ENCODE peak calls at places on chromosome 15, in six cellular contexts. R is transverse colon; S is CD8-positive, alpha-beta T cell; N is tibial artery; V is IMR-90; T is ascending aorta. J is an unnamed sample. For H3K4me1, the result is how much of the 10 kb centered on the place peaks cover.

GRCh38 chr15:48630245-48630644 is 15.3 kb downstream of the FBN1 start:
- DNase-seq in R (no peak), S (no peak), N (no peak), V (no peak), T (no peak), J (no peak)

GRCh38 chr15:46151786-46152185 is 517.0 kb downstream of the SQOR start:
- DNase-seq in R (no peak), S (no peak), N (no peak), V (peak), T (no peak), J (no peak)

GRCh38 chr15:70214266-70214665 is 116.5 kb upstream of the TLE3 start:
- DNase-seq in R (no peak), S (no peak), N (no peak), V (no peak), T (no peak), J (no peak)

GRCh38 chr15:27683126-27683525 is 416.0 kb downstream of the OCA2 start:
- DNase-seq in R (no peak), S (no peak), N (no peak), V (no peak), T (no peak), J (no peak)

GRCh38 chr15:31977812-31978662 is 52.3 kb upstream of the CHRNA7 start:
- DNase-seq in R (peak), S (peak), N (no peak), V (peak), T (no peak), J (peak)

GRCh38 chr15:101255615-101256350 is 3.9 kb upstream of the CHSY1 start:
- DNase-seq in R (no peak), S (no peak), N (no peak), V (peak), T (no peak), J (no peak)

GRCh38 chr15:82846621-82847020 is 37.2 kb downstream of the WHAMM start:
- DNase-seq in R (no peak), S (no peak), N (no peak), V (no peak), T (no peak), J (no peak)

GRCh38 chr15:78265752-78266224 is 1.4 kb downstream of the DNAJA4 start:
- DNase-seq in R (no peak), S (no peak), N (no peak), V (peak), T (no peak), J (no peak)

GRCh38 chr15:63481105-63481810 is 23.1 kb upstream of the USP3 start:
- DNase-seq in R (no peak), S (no peak), N (no peak), V (peak), T (no peak), J (no peak)

GRCh38 chr15:34760909-34761308 is 6.1 kb upstream of the GJD2 start:
- DNase-seq in R (no peak), S (no peak), N (no peak), V (no peak), T (no peak), J (no peak)

GRCh38 chr15:60757273-60757672 is 278.3 kb upstream of the ICE2 start:
- DNase-seq in R (no peak), S (no peak), N (no peak), V (no peak), T (no peak), J (no peak)

GRCh38 chr15:29129221-29129620 is 140.4 kb downstream of the NSMCE3 start:
- DNase-seq in R (no peak), S (no peak), N (no peak), V (no peak), T (no peak), J (peak)

GRCh38 chr15:38895326-38896282 is 331.0 kb upstream of the RASGRP1 start:
- DNase-seq in R (no peak), S (no peak), N (no peak), V (peak), T (no peak), J (no peak)

GRCh38 chr15:100671858-100672543 is 69.6 kb downstream of the ASB7 start:
- DNase-seq in R (no peak), S (no peak), N (no peak), V (peak), T (no peak), J (no peak)

GRCh38 chr15:39084683-39085530 is 496.0 kb upstream of the THBS1 start:
- DNase-seq in R (peak), S (no peak), N (no peak), V (peak), T (no peak), J (no peak)

GRCh38 chr15:94526071-94526689 is 294.8 kb downstream of the MCTP2 start:
- DNase-seq in R (no peak), S (no peak), N (no peak), V (no peak), T (no peak), J (no peak)

GRCh38 chr15:64000183-64000710 is 46.0 kb downstream of the DAPK2 start:
- DNase-seq in R (no peak), S (no peak), N (no peak), V (no peak), T (no peak), J (no peak)

GRCh38 chr15:81308260-81308659 is 15.7 kb downstream of the STARD5 start:
- DNase-seq in R (no peak), S (no peak), N (no peak), V (no peak), T (no peak), J (no peak)

GRCh38 chr15:79610021-79610420 is 177.9 kb downstream of the MINAR1 start:
- DNase-seq in R (no peak), S (no peak), N (no peak), V (no peak), T (no peak), J (no peak)

GRCh38 chr15:47184405-47185221 is 532.7 kb upstream of the SEMA6D start:
- DNase-seq in R (no peak), S (no peak), N (no peak), V (peak), T (no peak), J (peak)

GRCh38 chr15:101504373-101504772 is 14.9 kb upstream of the PCSK6 start:
- DNase-seq in R (no peak), S (no peak), N (no peak), V (no peak), T (no peak), J (no peak)

GRCh38 chr15:98787936-98788757 is 139.8 kb downstream of the IGF1R start:
- DNase-seq in R (peak), S (no peak), N (no peak), V (peak), T (no peak), J (no peak)

GRCh38 chr15:82714026-82714425 is 4.4 kb upstream of the AP3B2 start:
- DNase-seq in R (no peak), S (no peak), N (no peak), V (no peak), T (no peak), J (no peak)

GRCh38 chr15:101505610-101506337 is 16.3 kb upstream of the PCSK6 start:
- DNase-seq in R (no peak), S (no peak), N (no peak), V (no peak), T (no peak), J (no peak)

GRCh38 chr15:89888214-89888804 is 5.5 kb downstream of the AP3S2 start:
- DNase-seq in R (peak), S (no peak), N (no peak), V (peak), T (no peak), J (no peak)

GRCh38 chr15:80804970-80805495 is 25.9 kb downstream of the CEMIP start:
- DNase-seq in R (no peak), S (no peak), N (no peak), V (no peak), T (no peak), J (no peak)

GRCh38 chr15:44598892-44599291 is 61.9 kb downstream of the EIF3J start:
- DNase-seq in R (no peak), S (no peak), N (no peak), V (peak), T (no peak), J (no peak)

GRCh38 chr15:51403946-51404695 is 62.7 kb downstream of the GLDN start:
- DNase-seq in R (no peak), S (no peak), N (no peak), V (no peak), T (no peak), J (no peak)

GRCh38 chr15:88800026-88800425 is 3.2 kb upstream of the ACAN start:
- DNase-seq in R (no peak), S (no peak), N (no peak), V (peak), T (no peak), J (no peak)

GRCh38 chr15:69623521-69624513 is 171.2 kb downstream of the RPLP1 start:
- DNase-seq in R (no peak), S (no peak), N (no peak), V (no peak), T (no peak), J (no peak)

GRCh38 chr15:57041416-57041815 is 123.0 kb downstream of the TCF12 start:
- DNase-seq in R (no peak), S (no peak), N (no peak), V (no peak), T (no peak), J (no peak)

GRCh38 chr15:65334586-65335231 is 30.2 kb downstream of the RNU5B-1 start:
- DNase-seq in R (no peak), S (no peak), N (no peak), V (no peak), T (no peak), J (no peak)
- H3K4me1 ChIP-seq in R (under half), S (under half), N (under half), V (under half), T (under half), J (under half)

DNA sequence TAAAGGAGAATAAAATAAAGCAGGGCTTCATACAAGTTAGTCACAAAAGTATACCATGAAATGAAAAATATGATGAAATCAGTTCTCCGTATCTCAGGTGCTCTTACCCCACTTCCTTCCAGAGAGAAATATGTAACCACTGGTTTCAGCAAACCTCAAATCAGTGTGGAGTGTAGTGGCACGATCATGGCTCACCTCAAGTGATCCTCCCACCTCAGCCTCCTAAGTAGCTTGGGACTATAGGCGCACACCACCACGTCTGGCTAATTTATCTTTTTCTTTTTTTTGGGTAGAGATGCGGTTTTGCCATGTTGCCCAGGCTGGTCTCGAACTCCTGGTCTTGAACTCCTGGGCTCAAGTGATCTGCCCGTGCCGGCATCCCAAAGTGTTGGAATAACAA is 24.2 kb downstream of the DENND4A start:
- DNase-seq in R (no peak), S (no peak), N (no peak), V (no peak), T (no peak), J (no peak)
- TF ChIP-seq CTCF in R (no peak), S (no peak), N (no peak), V (no peak), T (no peak), J (no peak)

GRCh38 chr15:74461847-74462511 is 1.0 kb upstream of the UBL7 start:
- DNase-seq in R (no peak), S (no peak), N (no peak), V (no peak), T (no peak), J (no peak)
- H3K27ac ChIP-seq in R (peak), S (no peak), N (peak), V (no peak), T (peak), J (peak)

GRCh38 chr15:67834593-67835348 is 5.1 kb downstream of the RNU6-1 start:
- DNase-seq in R (peak), S (no peak), N (no peak), V (no peak), T (no peak), J (no peak)
- H3K4me1 ChIP-seq in R (under half), S (under half), N (under half), V (under half), T (under half), J (under half)

GRCh38 chr15:92693922-92694331 is 38.4 kb upstream of the FAM174B start:
- DNase-seq in R (no peak), S (no peak), N (no peak), V (peak), T (no peak), J (no peak)
- TF ChIP-seq CTCF in R (no peak), S (no peak), N (no peak), V (peak), T (peak), J (no peak)

DNA sequence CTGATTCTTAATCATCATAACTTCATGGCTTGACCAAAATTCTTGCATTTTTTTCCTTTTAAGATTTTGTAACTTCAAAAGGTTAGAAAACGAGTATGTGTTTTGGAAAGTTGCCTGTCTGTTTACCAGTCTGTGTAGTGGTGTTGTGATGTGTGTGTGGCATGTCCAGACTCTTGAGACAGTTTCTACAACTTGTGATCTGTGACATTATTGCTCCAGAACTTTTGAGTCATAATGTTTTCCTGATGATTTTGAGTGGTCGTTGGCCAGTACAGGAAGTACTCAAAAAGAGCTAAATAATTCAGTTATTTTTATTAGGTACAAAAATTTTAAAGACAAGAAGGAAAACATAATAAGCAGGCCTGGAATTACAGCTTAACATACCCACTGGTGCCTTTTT is 229.0 kb upstream of the C2CD4B start:
- DNase-seq in R (no peak), S (no peak), N (peak), V (peak), T (no peak), J (no peak)
- H3K27ac ChIP-seq in R (no peak), S (no peak), N (peak), V (no peak), T (peak), J (no peak)

J was measured in upper lobe of right lung.